ENCODE peak calls at places on chromosomes 12 and 14, in seven cellular contexts. Z, Y, N, A, I, O and L are unnamed samples.

GRCh38 chr12:24185787-24186186 is 236.3 kb upstream of the SOX5 start:
- DNase-seq in Z (no peak), Y (no peak), N (no peak), A (no peak), I (no peak), O (no peak), L (no peak)

GRCh38 chr14:70665448-70666363 is 24.0 kb downstream of the TTC9 start:
- DNase-seq in Z (peak), Y (peak), N (peak), A (peak), I (no peak), O (no peak), L (no peak)

GRCh38 chr14:72666610-72667009 is 227.3 kb downstream of the DPF3 start:
- DNase-seq in Z (no peak), Y (no peak), N (no peak), A (no peak), I (no peak), O (no peak), L (no peak)

GRCh38 chr12:94621662-94622359 is 28.5 kb downstream of the TMCC3 start:
- DNase-seq in Z (no peak), Y (no peak), N (peak), A (peak), I (no peak), O (no peak), L (no peak)

GRCh38 chr14:32201816-32202467 is at the start of gene RNU6-7:
- DNase-seq in Z (no peak), Y (no peak), N (peak), A (no peak), I (no peak), O (peak), L (no peak)

GRCh38 chr14:106657460-106657859 is 1131.1 kb downstream of the TMEM121 start:
- DNase-seq in Z (no peak), Y (no peak), N (peak), A (peak), I (no peak), O (peak), L (no peak)

GRCh38 chr12:126389215-126389841 is 1324.1 kb downstream of the AACS start:
- DNase-seq in Z (no peak), Y (no peak), N (peak), A (no peak), I (no peak), O (no peak), L (no peak)

GRCh38 chr14:104503691-104504090 is 75.9 kb upstream of the C14orf180 start:
- DNase-seq in Z (no peak), Y (no peak), N (no peak), A (no peak), I (peak), O (no peak), L (no peak)

GRCh38 chr12:131672941-131673330 is 38.0 kb upstream of the SFSWAP start:
- DNase-seq in Z (no peak), Y (no peak), N (no peak), A (no peak), I (peak), O (no peak), L (no peak)

GRCh38 chr12:57110189-57111045 is 745 bp downstream of the STAT6 start:
- DNase-seq in Z (no peak), Y (peak), N (peak), A (peak), I (no peak), O (no peak), L (no peak)

GRCh38 chr14:80152763-80153162 is 58.5 kb downstream of the DIO2 start:
- DNase-seq in Z (no peak), Y (no peak), N (no peak), A (no peak), I (no peak), O (no peak), L (no peak)

GRCh38 chr12:64951944-64952343 is 127.5 kb downstream of the TBC1D30 start:
- DNase-seq in Z (no peak), Y (no peak), N (no peak), A (no peak), I (no peak), O (no peak), L (no peak)

GRCh38 chr12:21456291-21456780 is 18.9 kb downstream of the PYROXD1 start:
- DNase-seq in Z (no peak), Y (no peak), N (no peak), A (no peak), I (no peak), O (no peak), L (no peak)

GRCh38 chr12:106248849-106249371 is 1.1 kb upstream of the CKAP4 start:
- DNase-seq in Z (no peak), Y (no peak), N (peak), A (no peak), I (no peak), O (no peak), L (no peak)

GRCh38 chr14:69708586-69709169 is 58.3 kb upstream of the SRSF5 start:
- DNase-seq in Z (no peak), Y (no peak), N (peak), A (no peak), I (no peak), O (peak), L (no peak)

GRCh38 chr12:106648736-106649135 is 65.9 kb downstream of the RFX4 start:
- DNase-seq in Z (no peak), Y (no peak), N (no peak), A (no peak), I (no peak), O (no peak), L (no peak)

GRCh38 chr14:95043732-95044462 is 113.4 kb downstream of the DICER1 start:
- DNase-seq in Z (no peak), Y (no peak), N (no peak), A (no peak), I (peak), O (no peak), L (no peak)

GRCh38 chr14:71048393-71048792 is 141.1 kb downstream of the PCNX1 start:
- DNase-seq in Z (no peak), Y (no peak), N (no peak), A (no peak), I (no peak), O (no peak), L (no peak)

GRCh38 chr12:57173089-57173488 is 25.7 kb upstream of the LRP1-AS start:
- DNase-seq in Z (no peak), Y (no peak), N (no peak), A (peak), I (no peak), O (peak), L (no peak)

GRCh38 chr14:62206456-62206855 is 444.2 kb downstream of the SNAPC1 start:
- DNase-seq in Z (no peak), Y (no peak), N (no peak), A (no peak), I (no peak), O (no peak), L (no peak)

GRCh38 chr12:57147641-57147944 is 174 bp upstream of the LRP1-AS start:
- DNase-seq in Z (no peak), Y (no peak), N (no peak), A (no peak), I (no peak), O (no peak), L (no peak)

GRCh38 chr12:112868459-112869041 is 38.2 kb upstream of the OAS1 start:
- DNase-seq in Z (no peak), Y (no peak), N (no peak), A (peak), I (no peak), O (no peak), L (no peak)

GRCh38 chr14:75340921-75341320 is 62.3 kb downstream of the FOS start:
- DNase-seq in Z (peak), Y (peak), N (peak), A (no peak), I (no peak), O (no peak), L (peak)

GRCh38 chr12:109949089-109949488 is 47.1 kb downstream of the GIT2 start:
- DNase-seq in Z (no peak), Y (no peak), N (no peak), A (no peak), I (no peak), O (no peak), L (no peak)

GRCh38 chr12:20588057-20588456 is 107.1 kb upstream of the SLCO1C1 start:
- DNase-seq in Z (no peak), Y (no peak), N (no peak), A (no peak), I (no peak), O (no peak), L (no peak)

GRCh38 chr12:96044017-96044985 is 8.9 kb upstream of the LTA4H start:
- DNase-seq in Z (no peak), Y (no peak), N (no peak), A (no peak), I (no peak), O (no peak), L (no peak)

GRCh38 chr12:40183745-40184144 is 41.1 kb upstream of the LRRK2 start:
- DNase-seq in Z (no peak), Y (no peak), N (no peak), A (no peak), I (no peak), O (no peak), L (no peak)

GRCh38 chr12:15698377-15698867 is 90.8 kb downstream of the EPS8 start:
- DNase-seq in Z (no peak), Y (no peak), N (no peak), A (no peak), I (no peak), O (no peak), L (no peak)
- TF ChIP-seq CTCF in Z (no peak), Y (no peak), N (no peak), A (no peak), I (no peak), O (no peak), L (no peak)

GRCh38 chr12:31588976-31589375 is 2.0 kb downstream of the DENND5B start:
- DNase-seq in Z (no peak), Y (no peak), N (no peak), A (no peak), I (no peak), O (no peak), L (no peak)

GRCh38 chr12:31591308-31591901 is 469 bp upstream of the DENND5B start:
- DNase-seq in Z (no peak), Y (no peak), N (peak), A (peak), I (no peak), O (peak), L (no peak)

GRCh38 chr12:31590730-31591307 is at the start of gene DENND5B:
- DNase-seq in Z (peak), Y (peak), N (peak), A (peak), I (peak), O (peak), L (peak)

GRCh38 chr12:31589582-31589895 is 1.4 kb downstream of the DENND5B start:
- DNase-seq in Z (no peak), Y (no peak), N (no peak), A (no peak), I (no peak), O (peak), L (no peak)

DNA sequence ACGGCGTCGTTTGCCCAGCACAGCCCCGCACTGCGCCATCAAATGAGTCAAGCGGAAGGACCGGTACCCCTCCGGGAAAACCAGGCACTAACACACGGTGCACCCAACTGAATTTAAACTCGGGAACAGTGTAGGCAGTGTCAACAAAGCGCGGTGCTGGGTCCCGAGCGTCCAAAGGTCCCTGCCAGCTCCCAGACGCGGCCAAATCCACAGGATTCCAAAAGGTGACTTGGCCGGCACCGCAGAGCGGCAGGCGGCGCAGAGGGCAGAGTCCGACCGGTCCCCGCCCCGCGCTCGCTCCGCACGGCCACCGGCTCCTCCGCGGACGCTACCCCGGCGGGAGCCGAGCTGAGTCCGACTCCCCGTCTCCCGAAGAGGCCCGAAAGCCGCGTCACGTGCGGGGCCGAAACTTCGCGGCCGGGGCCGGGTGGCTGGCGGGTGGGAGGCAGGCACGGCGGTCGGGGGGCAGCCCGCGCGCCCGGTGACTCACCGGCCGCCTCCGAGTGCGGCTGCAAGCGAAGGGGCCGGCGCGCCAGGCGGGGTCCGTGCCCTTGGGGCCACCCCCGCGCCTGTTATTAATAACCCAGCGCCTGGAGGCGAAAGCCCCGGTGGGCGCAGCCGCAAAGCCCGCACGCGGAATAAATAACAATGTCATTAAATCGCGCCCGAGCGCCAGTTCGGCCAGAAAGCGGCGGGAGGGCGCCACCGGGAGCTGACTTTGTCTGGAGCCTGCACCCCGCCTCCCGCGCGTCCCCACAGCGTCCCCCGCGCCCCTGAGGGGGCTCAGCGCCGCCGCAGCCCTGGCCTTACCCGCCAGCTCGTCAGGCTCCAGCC is 823 bp downstream of the DENND5B start:
- DNase-seq in Z (no peak), Y (peak), N (peak), A (peak), I (peak), O (peak), L (peak)
- TF ChIP-seq CTCF in Z (no peak), Y (no peak), N (no peak), A (peak), I (no peak), O (no peak), L (no peak)

GRCh38 chr14:76495983-76496382 is 120.0 kb downstream of the ESRRB start:
- DNase-seq in Z (no peak), Y (no peak), N (no peak), A (no peak), I (no peak), O (no peak), L (no peak)

GRCh38 chr14:76499399-76499798 is 123.5 kb downstream of the ESRRB start:
- DNase-seq in Z (no peak), Y (no peak), N (no peak), A (no peak), I (no peak), O (no peak), L (no peak)

GRCh38 chr14:76498536-76498935 is 122.6 kb downstream of the ESRRB start:
- DNase-seq in Z (no peak), Y (no peak), N (no peak), A (no peak), I (no peak), O (no peak), L (no peak)

GRCh38 chr14:76498976-76499375 is 123.0 kb downstream of the ESRRB start:
- DNase-seq in Z (no peak), Y (no peak), N (no peak), A (no peak), I (no peak), O (no peak), L (no peak)

DNA sequence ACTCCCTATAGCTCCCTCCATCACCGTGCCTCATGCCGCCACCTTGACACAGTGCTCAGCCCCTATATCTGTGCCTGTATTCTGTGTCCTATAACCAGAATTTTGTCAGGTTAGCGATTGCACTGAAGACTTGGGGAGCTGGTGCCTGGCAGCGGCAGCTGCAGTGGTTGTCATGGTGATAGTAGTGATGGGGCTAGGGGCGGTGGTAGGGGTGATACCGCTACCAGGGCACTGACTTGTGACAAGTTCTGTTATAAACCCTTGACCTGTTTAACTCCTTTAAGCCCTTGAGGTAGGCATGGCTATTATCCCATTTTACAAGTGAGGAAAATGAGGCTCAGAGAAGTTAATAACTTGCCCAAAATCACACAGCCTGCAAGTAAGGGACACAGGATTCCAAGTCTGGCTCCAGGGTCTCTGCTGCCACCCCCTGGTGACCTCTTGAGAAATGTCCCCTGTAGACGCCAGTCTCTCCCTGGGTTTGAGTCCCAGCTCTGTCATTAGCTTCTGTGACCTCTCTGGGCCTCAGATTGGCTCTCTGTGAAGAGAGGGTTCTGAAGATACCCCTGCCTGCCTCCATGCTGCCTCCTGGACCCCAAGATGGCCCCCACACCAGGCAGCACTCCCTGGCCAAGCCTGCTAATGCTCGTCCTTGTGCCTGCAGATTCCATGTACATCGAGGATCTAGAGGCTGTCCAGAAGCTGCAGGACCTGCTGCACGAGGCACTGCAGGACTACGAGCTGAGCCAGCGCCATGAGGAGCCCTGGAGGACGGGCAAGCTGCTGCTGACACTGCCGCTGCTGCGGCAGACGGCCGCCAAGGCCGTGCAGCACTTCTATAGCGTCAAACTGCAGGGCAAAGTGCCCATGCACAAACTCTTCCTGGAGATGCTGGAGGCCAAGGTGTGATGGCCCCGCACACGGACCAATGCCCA is 121.9 kb downstream of the ESRRB start:
- DNase-seq in Z (no peak), Y (no peak), N (no peak), A (no peak), I (no peak), O (peak), L (no peak)
- TF ChIP-seq CTCF in Z (no peak), Y (no peak), N (no peak), A (no peak), I (peak), O (peak), L (no peak)

GRCh38 chr12:111451649-111452129 is 46.0 kb downstream of the SH2B3 start:
- DNase-seq in Z (no peak), Y (peak), N (no peak), A (peak), I (peak), O (no peak), L (no peak)
- TF ChIP-seq CTCF in Z (peak), Y (no peak), N (peak), A (peak), I (peak), O (peak), L (peak)

GRCh38 chr14:92481386-92481785 is 32.2 kb upstream of the RIN3 start:
- DNase-seq in Z (no peak), Y (no peak), N (peak), A (no peak), I (no peak), O (no peak), L (no peak)
- TF ChIP-seq CTCF in Z (no peak), Y (no peak), N (no peak), A (no peak), I (peak), O (no peak), L (no peak)

DNA sequence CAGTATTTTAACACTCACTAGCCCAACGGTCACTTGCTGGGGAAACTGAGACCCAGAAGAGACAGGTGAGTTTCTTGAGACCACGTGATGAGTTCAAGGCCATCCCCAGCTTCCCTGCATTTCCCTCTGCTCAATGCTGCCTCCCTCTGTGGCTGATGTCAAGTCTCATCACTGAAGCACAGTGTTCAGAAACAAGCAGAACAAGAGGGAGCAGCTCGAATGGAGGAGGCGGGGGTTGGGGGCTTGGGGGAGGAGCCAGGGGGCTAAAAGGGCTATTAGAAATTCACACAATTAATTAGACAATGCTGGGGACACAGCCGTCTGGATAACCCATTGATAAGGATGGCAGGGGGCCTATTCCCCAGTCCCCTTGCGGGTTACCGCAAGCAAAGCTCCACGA is 707.8 kb downstream of the MED13L start:
- DNase-seq in Z (no peak), Y (no peak), N (no peak), A (no peak), I (no peak), O (peak), L (no peak)
- TF ChIP-seq CTCF in Z (no peak), Y (no peak), N (no peak), A (no peak), I (no peak), O (peak), L (no peak)